ENCODE peak calls at places on chromosomes 3 and 15, in six cellular contexts. G is OCI-LY7, R is right lobe of liver, M is uterus, N is mucosa of descending colon, W is IMR-90. A is an unnamed sample.

GRCh38 chr3:108153451-108153981 is 62.7 kb upstream of the CD47 start:
- DNase-seq in G (peak; percentile 50), R (no peak), M (no peak), N (peak; percentile 69), W (peak; percentile 75), A (peak; percentile 55)

GRCh38 chr3:123424321-123424998 is 24.4 kb downstream of the ADCY5 start:
- DNase-seq in G (no peak), R (peak; percentile 82), M (peak; percentile 58), N (no peak), W (no peak), A (no peak)

GRCh38 chr15:81386947-81387346 is 12.9 kb upstream of the TMC3 start:
- DNase-seq in G (no peak), R (no peak), M (no peak), N (no peak), W (peak; percentile 64), A (no peak)

GRCh38 chr3:16842710-16843270 is 42.0 kb upstream of the PLCL2 start:
- DNase-seq in G (peak; percentile 33), R (no peak), M (no peak), N (peak; percentile 27), W (no peak), A (no peak)

GRCh38 chr3:194640829-194641228 is 7.6 kb upstream of the TMEM44 start:
- DNase-seq in G (peak; percentile 27), R (no peak), M (no peak), N (no peak), W (peak; percentile 9), A (no peak)

GRCh38 chr3:195524171-195524896 is 18.8 kb downstream of the PPP1R2 start:
- DNase-seq in G (no peak), R (no peak), M (no peak), N (no peak), W (no peak), A (no peak)

GRCh38 chr3:140500473-140500872 is 177.4 kb upstream of the TRIM42 start:
- DNase-seq in G (no peak), R (no peak), M (no peak), N (no peak), W (no peak), A (no peak)

GRCh38 chr3:42680806-42681205 is 4.5 kb upstream of the KLHL40 start:
- DNase-seq in G (no peak), R (no peak), M (no peak), N (no peak), W (peak; percentile 40), A (no peak)

GRCh38 chr3:152183473-152183872 is 85.3 kb upstream of the MBNL1 start:
- DNase-seq in G (peak; percentile 79), R (no peak), M (peak; percentile 36), N (peak; percentile 55), W (peak; percentile 44), A (no peak)

GRCh38 chr3:55467099-55467498 is 20.0 kb downstream of the WNT5A start:
- DNase-seq in G (no peak), R (no peak), M (no peak), N (no peak), W (peak; percentile 76), A (no peak)

GRCh38 chr3:191358929-191359328 is 28.6 kb upstream of the UTS2B start:
- DNase-seq in G (no peak), R (no peak), M (no peak), N (no peak), W (no peak), A (no peak)

GRCh38 chr3:67947808-67948508 is 293.5 kb upstream of the SUCLG2 start:
- DNase-seq in G (peak; percentile 88), R (no peak), M (no peak), N (no peak), W (no peak), A (no peak)

GRCh38 chr3:160084998-160085397 is 96.4 kb downstream of the IL12A start:
- DNase-seq in G (no peak), R (no peak), M (no peak), N (no peak), W (no peak), A (no peak)

GRCh38 chr3:170324962-170325361 is 32.6 kb upstream of the SKIL start:
- DNase-seq in G (no peak), R (no peak), M (no peak), N (no peak), W (no peak), A (no peak)
- TF ChIP-seq CTCF in G (peak; percentile 45), R (no peak), M (no peak), N (no peak), W (no peak), A (no peak)

DNA sequence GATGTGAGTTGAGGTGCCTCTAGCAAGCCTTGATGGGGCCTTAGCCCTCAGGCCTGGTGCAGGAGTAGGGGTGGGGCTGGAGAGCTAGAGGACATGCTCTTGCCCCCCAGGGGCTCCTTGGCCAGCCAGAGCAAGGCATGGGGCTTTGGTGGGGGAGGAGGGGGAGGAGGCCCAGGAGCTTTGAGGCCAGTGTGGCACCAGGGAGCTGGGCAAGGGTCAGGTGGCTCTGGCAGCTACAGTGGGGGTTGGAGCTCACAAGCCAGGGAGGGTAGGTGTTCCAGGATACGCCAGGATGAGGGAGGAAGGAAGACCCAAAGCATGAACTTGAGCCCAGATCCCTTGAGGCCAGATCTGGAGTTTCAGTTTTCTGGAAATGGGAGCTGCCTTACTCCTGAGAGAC is 8.4 kb downstream of the SEMA3F start:
- DNase-seq in G (no peak), R (no peak), M (no peak), N (no peak), W (no peak), A (no peak)
- H3K4me3 ChIP-seq in G (no peak overlapping the region), R (no peak overlapping the region), M (no peak overlapping the region), N (no peak overlapping the region), W (no peak overlapping the region), A (no peak overlapping the region)

DNA sequence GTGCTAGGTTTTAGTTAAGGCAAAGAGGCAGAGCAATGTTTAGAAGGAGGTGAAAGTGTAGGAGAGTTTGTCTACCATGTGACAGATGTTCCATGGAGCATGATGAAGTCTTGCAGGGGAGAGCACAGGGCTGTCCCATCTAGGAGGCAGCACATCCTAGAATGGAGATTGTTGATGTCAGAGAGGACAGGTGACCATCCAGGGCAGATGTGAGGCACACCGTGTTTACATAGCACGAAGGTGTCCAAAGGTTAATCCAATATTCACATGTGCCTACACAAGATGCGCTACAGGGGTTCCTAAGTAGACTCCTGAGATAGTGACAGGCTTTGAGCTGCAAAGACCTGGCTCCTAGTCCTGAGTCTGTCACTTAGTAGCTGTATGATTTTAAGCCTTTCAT is 219.3 kb upstream of the SLCO3A1 start:
- DNase-seq in G (no peak), R (no peak), M (no peak), N (no peak), W (no peak), A (no peak)
- TF ChIP-seq CTCF in G (no peak), R (no peak), M (no peak), N (no peak), W (no peak), A (no peak)

GRCh38 chr3:50825841-50826240 is 151.1 kb downstream of the DOCK3 start:
- DNase-seq in G (no peak), R (no peak), M (no peak), N (no peak), W (no peak), A (no peak)
- H3K4me3 ChIP-seq in G (no peak overlapping the region), R (no peak overlapping the region), M (no peak overlapping the region), N (no peak overlapping the region), W (no peak overlapping the region), A (no peak overlapping the region)

DNA sequence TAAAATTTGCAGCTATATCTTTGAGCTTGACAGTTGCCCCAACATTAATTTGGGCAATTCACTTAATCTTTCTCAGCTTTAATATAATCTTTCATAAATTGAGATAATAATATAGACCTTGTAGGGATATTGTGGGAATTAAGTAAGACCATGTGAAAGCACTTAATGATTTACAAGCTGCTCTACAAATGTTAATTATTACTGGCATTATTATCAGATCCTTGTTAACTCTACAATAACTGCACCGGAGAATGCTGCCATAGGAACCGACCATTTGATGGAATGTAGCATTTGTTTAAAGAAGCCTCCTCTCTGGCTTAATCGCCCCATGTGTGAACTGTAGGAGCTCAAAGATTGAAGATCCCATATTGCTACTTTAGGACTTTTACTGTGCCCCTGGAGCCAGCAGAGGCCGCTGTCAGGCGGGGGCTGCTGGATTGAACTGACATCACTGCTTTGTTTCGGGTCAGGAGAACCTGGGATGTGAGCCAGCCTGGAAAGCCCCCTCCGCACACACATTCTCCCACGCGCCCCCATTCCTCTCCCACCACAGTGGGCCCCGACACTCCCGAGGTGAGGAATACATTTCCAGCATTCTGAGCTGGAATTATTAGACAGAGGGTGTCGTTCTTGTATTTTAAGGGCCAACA is 154.2 kb upstream of the TNIK start:
- DNase-seq in G (no peak), R (no peak), M (peak; percentile 57), N (no peak), W (peak; percentile 41), A (peak; percentile 29)
- TF ChIP-seq CTCF in G (peak; percentile 69), R (peak; percentile 33), M (peak; percentile 52), N (no peak), W (peak; percentile 62), A (peak; percentile 81)

GRCh38 chr3:13277860-13278531 is 142.1 kb downstream of the NUP210 start:
- DNase-seq in G (no peak), R (no peak), M (no peak), N (no peak), W (peak; percentile 4), A (no peak)
- H3K4me3 ChIP-seq in G (no peak overlapping the region), R (no peak overlapping the region), M (no peak overlapping the region), N (no peak overlapping the region), W (no peak overlapping the region), A (no peak overlapping the region)

DNA sequence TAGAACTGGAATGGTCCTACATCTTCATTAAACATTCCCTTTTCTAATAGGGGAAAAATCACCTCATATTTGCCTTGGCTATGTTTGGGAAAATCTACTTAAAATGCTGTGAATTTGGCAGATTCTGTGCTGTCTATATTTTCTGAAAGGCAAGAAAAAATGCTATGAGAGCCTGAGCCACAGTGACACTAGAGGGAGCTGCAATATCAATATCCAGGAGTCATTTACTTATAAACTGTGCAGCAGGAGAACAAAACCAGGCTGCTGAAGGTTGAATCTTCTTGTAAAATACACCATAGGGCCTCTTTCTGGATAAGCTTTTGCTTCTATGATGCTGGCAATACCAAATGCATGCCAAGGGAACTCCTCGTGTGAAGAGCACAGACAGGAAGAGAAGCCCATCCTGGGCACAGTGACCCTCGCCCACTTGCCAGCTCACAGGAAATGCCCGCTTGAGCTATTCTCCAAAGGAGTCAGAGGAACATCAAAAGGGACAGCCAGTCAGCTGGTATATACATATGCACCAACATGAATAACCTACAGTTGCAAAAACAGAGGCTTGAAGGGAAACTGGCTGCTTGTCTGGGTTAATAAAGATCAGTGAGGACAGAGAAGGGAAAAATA is 48.0 kb upstream of the TSPAN3 start:
- DNase-seq in G (peak; percentile 67), R (no peak), M (no peak), N (peak; percentile 82), W (peak; percentile 80), A (no peak)
- TF ChIP-seq CTCF in G (peak; percentile 94), R (peak; percentile 79), M (peak; percentile 69), N (peak; percentile 50), W (peak; percentile 95), A (peak; percentile 89)

DNA sequence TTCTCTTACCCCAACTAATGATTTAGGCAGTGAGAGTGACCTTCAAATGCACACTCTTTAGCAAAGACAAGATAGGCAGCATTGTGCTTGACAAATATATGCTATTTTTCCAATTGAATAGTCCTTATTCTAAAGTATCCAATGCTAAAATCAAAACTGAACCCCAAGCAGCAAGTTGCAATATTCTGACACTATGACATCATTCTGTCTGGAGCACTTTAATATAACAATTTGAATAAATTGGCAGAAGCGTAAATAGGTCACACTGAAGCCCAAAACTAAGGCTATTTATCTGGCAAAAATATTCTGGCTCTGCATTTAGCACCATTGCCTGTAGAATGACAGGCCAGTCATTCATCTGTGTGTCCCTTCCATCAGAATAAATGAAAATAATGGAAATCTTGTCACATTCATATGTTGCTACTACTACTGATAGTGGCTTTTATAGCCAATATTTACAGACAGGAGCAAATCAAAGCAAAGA is 2.9 kb downstream of the CBLB start:
- DNase-seq in G (no peak), R (no peak), M (no peak), N (no peak), W (no peak), A (no peak)
- H3K4me3 ChIP-seq in G (peak overlapping the region; percentile 98), R (no peak overlapping the region), M (no peak overlapping the region), N (no peak overlapping the region), W (no peak overlapping the region), A (no peak overlapping the region)

A was measured in epithelial cell of proximal tubule.